ENCODE peak calls at places on chromosomes 3 and 15, in nine cellular contexts. I, M, Z, W, E, O, F, C and G are unnamed samples.

GRCh38 chr3:156160653-156161052 is 40.3 kb downstream of the KCNAB1 start:
- DNase-seq in I (no peak), M (no peak), Z (no peak), W (no peak), E (no peak), O (no peak), F (no peak), C (no peak), G (no peak)

GRCh38 chr3:171077261-171077660 is 50.7 kb upstream of the SLC2A2 start:
- DNase-seq in I (no peak), M (no peak), Z (no peak), W (no peak), E (no peak), O (no peak), F (no peak), C (no peak), G (no peak)

GRCh38 chr3:196810963-196811581 is 56.6 kb upstream of the SENP5 start:
- DNase-seq in I (no peak), M (no peak), Z (no peak), W (no peak), E (no peak), O (no peak), F (no peak), C (no peak), G (no peak)

GRCh38 chr3:66989860-66990696 is 8.0 kb upstream of the KBTBD8 start:
- DNase-seq in I (no peak), M (no peak), Z (no peak), W (no peak), E (no peak), O (no peak), F (no peak), C (peak; percentile 3), G (peak; percentile 18)

GRCh38 chr3:112512320-112512719 is 13.0 kb upstream of the BTLA start:
- DNase-seq in I (no peak), M (no peak), Z (no peak), W (no peak), E (no peak), O (no peak), F (no peak), C (no peak), G (no peak)

GRCh38 chr3:38829404-38829803 is 13.4 kb upstream of the SCN10A start:
- DNase-seq in I (no peak), M (peak; percentile 51), Z (no peak), W (no peak), E (peak; percentile 38), O (no peak), F (peak; percentile 8), C (peak; percentile 79), G (no peak)

GRCh38 chr3:124810970-124811369 is 76.2 kb downstream of the ITGB5 start:
- DNase-seq in I (no peak), M (no peak), Z (no peak), W (no peak), E (no peak), O (no peak), F (no peak), C (no peak), G (no peak)

GRCh38 chr3:126442099-126442848 is 33.4 kb downstream of the ZXDC start:
- DNase-seq in I (no peak), M (peak; percentile 80), Z (peak; percentile 71), W (no peak), E (no peak), O (no peak), F (no peak), C (peak; percentile 18), G (no peak)

GRCh38 chr3:56864090-56864489 is 62.3 kb upstream of the ARHGEF3 start:
- DNase-seq in I (no peak), M (no peak), Z (no peak), W (no peak), E (no peak), O (no peak), F (no peak), C (no peak), G (no peak)

GRCh38 chr3:193812791-193813505 is 219.9 kb downstream of the OPA1 start:
- DNase-seq in I (no peak), M (no peak), Z (peak; percentile 13), W (no peak), E (no peak), O (no peak), F (no peak), C (no peak), G (peak; percentile 87)

GRCh38 chr3:122512284-122512683 is 2.5 kb downstream of the KPNA1 start:
- DNase-seq in I (no peak), M (no peak), Z (no peak), W (no peak), E (no peak), O (no peak), F (no peak), C (no peak), G (peak; percentile 27)

DNA sequence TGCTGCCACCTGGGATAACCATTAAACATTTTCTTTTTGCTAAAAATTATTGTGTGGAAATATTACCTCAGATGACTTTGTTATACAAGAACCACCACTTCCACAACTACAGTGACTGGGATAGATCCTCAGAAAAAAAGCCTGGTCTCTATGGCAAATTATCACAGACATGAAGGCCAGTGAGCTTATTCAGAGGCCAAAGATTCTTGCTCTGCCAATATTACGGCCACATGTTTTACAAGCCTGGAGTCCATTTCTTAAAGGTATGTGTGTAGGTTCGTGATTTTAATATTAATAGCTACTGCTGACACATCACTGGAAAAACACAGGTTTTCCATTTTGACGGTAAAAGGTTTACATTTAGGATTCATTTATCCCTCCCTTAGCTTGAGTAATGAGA is 73.8 kb downstream of the MYO1E start:
- DNase-seq in I (no peak), M (no peak), Z (no peak), W (no peak), E (no peak), O (no peak), F (no peak), C (no peak), G (no peak)
- H3K4me1 ChIP-seq in I (peaks cover 40% of the 10 kb centered on the region), M (peaks cover 49% of the 10 kb centered on the region), Z (peaks cover 34% of the 10 kb centered on the region), W (peaks cover 16% of the 10 kb centered on the region), E (peaks cover 12% of the 10 kb centered on the region), O (peaks cover 24% of the 10 kb centered on the region), F (peaks cover 34% of the 10 kb centered on the region), C (peaks cover 29% of the 10 kb centered on the region), G (no peaks in the 10 kb centered on the region)

GRCh38 chr3:81864273-81864672 is 102.8 kb upstream of the GBE1 start:
- DNase-seq in I (no peak), M (no peak), Z (no peak), W (no peak), E (no peak), O (no peak), F (no peak), C (no peak), G (no peak)
- H3K4me3 ChIP-seq in I (no peak overlapping the region), M (no peak overlapping the region), Z (no peak overlapping the region), W (no peak overlapping the region), E (no peak overlapping the region), O (no peak overlapping the region), F (no peak overlapping the region), C (no peak overlapping the region), G (no peak overlapping the region)

GRCh38 chr3:33578325-33579180 is 138.3 kb upstream of the UBP1 start:
- DNase-seq in I (no peak), M (no peak), Z (no peak), W (no peak), E (no peak), O (no peak), F (no peak), C (peak; percentile 7), G (peak; percentile 60)

GRCh38 chr3:33577173-33577572 is 137.0 kb upstream of the UBP1 start:
- DNase-seq in I (no peak), M (no peak), Z (no peak), W (no peak), E (no peak), O (no peak), F (no peak), C (no peak), G (peak; percentile 22)

GRCh38 chr3:33579181-33579510 is 138.9 kb downstream of the CLASP2 start:
- DNase-seq in I (no peak), M (no peak), Z (no peak), W (no peak), E (no peak), O (no peak), F (no peak), C (no peak), G (no peak)

GRCh38 chr3:33579843-33580242 is 138.2 kb downstream of the CLASP2 start:
- DNase-seq in I (no peak), M (no peak), Z (no peak), W (no peak), E (no peak), O (no peak), F (no peak), C (no peak), G (no peak)

DNA sequence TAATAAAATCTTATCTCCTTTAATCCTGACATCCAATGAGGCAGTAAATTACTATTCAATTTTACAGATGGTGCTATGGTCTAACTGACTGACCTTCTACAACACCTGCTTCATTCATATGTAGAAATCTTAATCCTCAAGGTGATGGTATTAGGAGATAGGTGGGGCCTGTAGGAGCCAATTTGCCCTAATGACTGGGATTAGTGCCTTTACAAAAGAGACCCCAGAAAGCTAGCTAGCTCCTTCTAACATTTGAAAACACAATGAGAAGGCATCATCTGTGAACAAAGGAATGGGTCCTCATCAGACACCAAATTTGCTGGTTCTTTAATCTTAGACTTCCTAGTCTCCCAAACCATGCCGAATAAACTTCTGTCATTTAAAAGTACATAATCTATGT is 137.4 kb upstream of the UBP1 start:
- DNase-seq in I (no peak), M (no peak), Z (no peak), W (no peak), E (no peak), O (no peak), F (no peak), C (no peak), G (peak; percentile 98)
- H3K9me3 ChIP-seq in I (no peaks in the 10 kb centered on the region), M (no peaks in the 10 kb centered on the region), Z (no peaks in the 10 kb centered on the region), W (no peaks in the 10 kb centered on the region), E (no peaks in the 10 kb centered on the region), O (no peaks in the 10 kb centered on the region), F (no peaks in the 10 kb centered on the region), C (no peaks in the 10 kb centered on the region), G (no peaks in the 10 kb centered on the region)

DNA sequence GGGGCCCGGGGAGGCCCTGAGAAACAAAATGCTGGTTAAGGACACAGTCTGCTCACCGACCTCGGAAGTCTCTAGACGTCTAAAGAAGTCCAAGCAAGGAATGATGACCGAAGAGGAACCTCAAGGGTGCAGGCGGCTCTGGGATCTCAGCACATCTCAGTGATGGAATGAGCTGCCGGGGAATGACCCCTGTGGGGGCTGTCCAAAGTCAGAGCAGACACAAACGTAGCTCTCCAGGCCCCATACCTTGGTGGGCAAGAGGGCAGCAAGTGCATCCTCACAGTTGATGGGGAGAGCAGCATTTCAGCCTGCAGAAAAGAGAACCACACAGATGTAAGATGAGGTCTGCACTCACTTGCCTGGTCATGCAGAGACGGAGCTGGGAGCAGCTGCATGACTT is 129.1 kb downstream of the IGF1R start:
- DNase-seq in I (no peak), M (no peak), Z (no peak), W (no peak), E (no peak), O (no peak), F (no peak), C (no peak), G (no peak)
- H3K4me1 ChIP-seq in I (peaks cover 18% of the 10 kb centered on the region), M (peaks cover 27% of the 10 kb centered on the region), Z (peaks cover 56% of the 10 kb centered on the region), W (peaks cover 40% of the 10 kb centered on the region), E (peaks cover 8% of the 10 kb centered on the region), O (peaks cover 25% of the 10 kb centered on the region), F (peaks cover 33% of the 10 kb centered on the region), C (no peaks in the 10 kb centered on the region), G (peaks cover 11% of the 10 kb centered on the region)

GRCh38 chr3:55491296-55491816 is 4.2 kb upstream of the WNT5A start:
- DNase-seq in I (no peak), M (no peak), Z (no peak), W (no peak), E (peak; percentile 75), O (no peak), F (no peak), C (peak; percentile 94), G (no peak)
- H3K4me3 ChIP-seq in I (no peak overlapping the region), M (no peak overlapping the region), Z (no peak overlapping the region), W (no peak overlapping the region), E (no peak overlapping the region), O (no peak overlapping the region), F (no peak overlapping the region), C (no peak overlapping the region), G (no peak overlapping the region)

GRCh38 chr3:18477620-18478019 is 52.5 kb upstream of the SATB1 start:
- DNase-seq in I (no peak), M (no peak), Z (no peak), W (no peak), E (no peak), O (no peak), F (no peak), C (no peak), G (no peak)
- H3K9me3 ChIP-seq in I (no peaks in the 10 kb centered on the region), M (no peaks in the 10 kb centered on the region), Z (no peaks in the 10 kb centered on the region), W (no peaks in the 10 kb centered on the region), E (no peaks in the 10 kb centered on the region), O (no peaks in the 10 kb centered on the region), F (no peaks in the 10 kb centered on the region), C (no peaks in the 10 kb centered on the region), G (no peaks in the 10 kb centered on the region)